ENCODE peak calls at places on chromosome 6, in eight cellular contexts. One of them, this sample, is unnamed.

GRCh38 chr6:71855406-71855805 is 30.9 kb upstream of the RIMS1 start:
- DNase-seq in fibroblast of pulmonary artery: no peak
- DNase-seq in B cell: no peak
- DNase-seq in GM20000: no peak
- DNase-seq in mesothelial cell of epicardium: no peak
- DNase-seq in tibial nerve: no peak
- DNase-seq in pancreas: no peak
- DNase-seq in testis: no peak
- DNase-seq in this sample: no peak

GRCh38 chr6:32113386-32114352 is 4.5 kb upstream of the TNXB start:
- DNase-seq in fibroblast of pulmonary artery: peak
- DNase-seq in B cell: no peak
- DNase-seq in GM20000: no peak
- DNase-seq in mesothelial cell of epicardium: no peak
- DNase-seq in tibial nerve: peak
- DNase-seq in pancreas: peak
- DNase-seq in testis: peak
- DNase-seq in this sample: no peak

GRCh38 chr6:110332281-110332680 is 25.9 kb downstream of the METTL24 start:
- DNase-seq in fibroblast of pulmonary artery: no peak
- DNase-seq in B cell: no peak
- DNase-seq in GM20000: no peak
- DNase-seq in mesothelial cell of epicardium: no peak
- DNase-seq in tibial nerve: no peak
- DNase-seq in pancreas: no peak
- DNase-seq in testis: no peak
- DNase-seq in this sample: no peak

GRCh38 chr6:21087188-21087587 is 506.4 kb upstream of the SOX4 start:
- DNase-seq in fibroblast of pulmonary artery: no peak
- DNase-seq in B cell: no peak
- DNase-seq in GM20000: no peak
- DNase-seq in mesothelial cell of epicardium: no peak
- DNase-seq in tibial nerve: no peak
- DNase-seq in pancreas: no peak
- DNase-seq in testis: no peak
- DNase-seq in this sample: no peak

GRCh38 chr6:169498887-169499513 is 202.8 kb downstream of the WDR27 start:
- DNase-seq in fibroblast of pulmonary artery: no peak
- DNase-seq in B cell: no peak
- DNase-seq in GM20000: no peak
- DNase-seq in mesothelial cell of epicardium: no peak
- DNase-seq in tibial nerve: no peak
- DNase-seq in pancreas: no peak
- DNase-seq in testis: no peak
- DNase-seq in this sample: no peak

GRCh38 chr6:3310710-3311109 is 52.0 kb downstream of the PSMG4 start:
- DNase-seq in fibroblast of pulmonary artery: no peak
- DNase-seq in B cell: no peak
- DNase-seq in GM20000: no peak
- DNase-seq in mesothelial cell of epicardium: no peak
- DNase-seq in tibial nerve: no peak
- DNase-seq in pancreas: no peak
- DNase-seq in testis: no peak
- DNase-seq in this sample: no peak

GRCh38 chr6:63789699-63790098 is 154.1 kb downstream of the PHF3 start:
- DNase-seq in fibroblast of pulmonary artery: no peak
- DNase-seq in B cell: no peak
- DNase-seq in GM20000: no peak
- DNase-seq in mesothelial cell of epicardium: no peak
- DNase-seq in tibial nerve: no peak
- DNase-seq in pancreas: no peak
- DNase-seq in testis: no peak
- DNase-seq in this sample: no peak

GRCh38 chr6:118843685-118844390 is 50.1 kb upstream of the ASF1A start:
- DNase-seq in fibroblast of pulmonary artery: peak
- DNase-seq in B cell: no peak
- DNase-seq in GM20000: peak
- DNase-seq in mesothelial cell of epicardium: no peak
- DNase-seq in tibial nerve: no peak
- DNase-seq in pancreas: no peak
- DNase-seq in testis: no peak
- DNase-seq in this sample: peak

GRCh38 chr6:1965596-1966224 is 279.7 kb downstream of the GMDS start:
- DNase-seq in fibroblast of pulmonary artery: no peak
- DNase-seq in B cell: no peak
- DNase-seq in GM20000: no peak
- DNase-seq in mesothelial cell of epicardium: no peak
- DNase-seq in tibial nerve: no peak
- DNase-seq in pancreas: no peak
- DNase-seq in testis: no peak
- DNase-seq in this sample: no peak
- TF ChIP-seq CTCF in fibroblast of pulmonary artery: no peak
- TF ChIP-seq CTCF in B cell: no peak
- TF ChIP-seq CTCF in GM20000: no peak
- TF ChIP-seq CTCF in mesothelial cell of epicardium: no peak
- TF ChIP-seq CTCF in tibial nerve: no peak
- TF ChIP-seq CTCF in pancreas: no peak
- TF ChIP-seq CTCF in testis: no peak
- TF ChIP-seq CTCF in this sample: no peak

GRCh38 chr6:105790635-105791034 is 295.5 kb upstream of the PRDM1 start:
- DNase-seq in fibroblast of pulmonary artery: no peak
- DNase-seq in B cell: no peak
- DNase-seq in GM20000: no peak
- DNase-seq in mesothelial cell of epicardium: no peak
- DNase-seq in tibial nerve: no peak
- DNase-seq in pancreas: no peak
- DNase-seq in testis: no peak
- DNase-seq in this sample: no peak

GRCh38 chr6:105794263-105794662 is 291.9 kb upstream of the PRDM1 start:
- DNase-seq in fibroblast of pulmonary artery: no peak
- DNase-seq in B cell: no peak
- DNase-seq in GM20000: no peak
- DNase-seq in mesothelial cell of epicardium: no peak
- DNase-seq in tibial nerve: peak
- DNase-seq in pancreas: peak
- DNase-seq in testis: peak
- DNase-seq in this sample: no peak

GRCh38 chr6:105791569-105792318 is 294.4 kb upstream of the PRDM1 start:
- DNase-seq in fibroblast of pulmonary artery: no peak
- DNase-seq in B cell: no peak
- DNase-seq in GM20000: no peak
- DNase-seq in mesothelial cell of epicardium: no peak
- DNase-seq in tibial nerve: no peak
- DNase-seq in pancreas: no peak
- DNase-seq in testis: no peak
- DNase-seq in this sample: no peak

GRCh38 chr6:105794870-105795269 is 291.3 kb upstream of the PRDM1 start:
- DNase-seq in fibroblast of pulmonary artery: no peak
- DNase-seq in B cell: no peak
- DNase-seq in GM20000: no peak
- DNase-seq in mesothelial cell of epicardium: no peak
- DNase-seq in tibial nerve: no peak
- DNase-seq in pancreas: no peak
- DNase-seq in testis: no peak
- DNase-seq in this sample: no peak

DNA sequence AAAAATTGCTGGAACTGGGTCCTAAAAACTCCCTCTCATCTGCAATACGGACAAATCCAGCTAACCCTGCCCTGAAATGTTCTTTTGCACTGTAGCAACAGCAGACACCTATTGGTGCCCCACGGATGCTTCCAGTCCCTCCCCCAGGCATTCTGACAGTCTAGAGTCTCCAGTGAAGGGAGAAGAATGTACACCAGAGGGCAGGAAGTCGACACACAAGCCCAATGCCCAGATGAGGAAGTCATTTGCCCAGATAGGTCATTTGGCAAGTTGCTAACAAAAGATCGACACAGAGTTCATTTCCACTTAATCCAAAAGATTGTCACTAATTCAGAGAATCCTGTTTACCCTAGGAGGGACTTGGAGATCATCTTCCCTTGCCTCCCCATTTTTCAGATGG is 293.0 kb upstream of the PRDM1 start:
- DNase-seq in fibroblast of pulmonary artery: no peak
- DNase-seq in B cell: peak
- DNase-seq in GM20000: no peak
- DNase-seq in mesothelial cell of epicardium: no peak
- DNase-seq in tibial nerve: no peak
- DNase-seq in pancreas: no peak
- DNase-seq in testis: no peak
- DNase-seq in this sample: no peak
- TF ChIP-seq CTCF in fibroblast of pulmonary artery: no peak
- TF ChIP-seq CTCF in B cell: peak
- TF ChIP-seq CTCF in GM20000: no peak
- TF ChIP-seq CTCF in mesothelial cell of epicardium: no peak
- TF ChIP-seq CTCF in tibial nerve: no peak
- TF ChIP-seq CTCF in pancreas: no peak
- TF ChIP-seq CTCF in testis: no peak
- TF ChIP-seq CTCF in this sample: no peak

GRCh38 chr6:37122861-37123260 is 47.1 kb upstream of the PIM1 start:
- DNase-seq in fibroblast of pulmonary artery: no peak
- DNase-seq in B cell: no peak
- DNase-seq in GM20000: no peak
- DNase-seq in mesothelial cell of epicardium: no peak
- DNase-seq in tibial nerve: no peak
- DNase-seq in pancreas: no peak
- DNase-seq in testis: no peak
- DNase-seq in this sample: no peak

GRCh38 chr6:37125779-37126553 is 44.0 kb upstream of the PIM1 start:
- DNase-seq in fibroblast of pulmonary artery: no peak
- DNase-seq in B cell: no peak
- DNase-seq in GM20000: no peak
- DNase-seq in mesothelial cell of epicardium: peak
- DNase-seq in tibial nerve: no peak
- DNase-seq in pancreas: no peak
- DNase-seq in testis: no peak
- DNase-seq in this sample: no peak

GRCh38 chr6:37126961-37127360 is 43.0 kb upstream of the PIM1 start:
- DNase-seq in fibroblast of pulmonary artery: no peak
- DNase-seq in B cell: no peak
- DNase-seq in GM20000: no peak
- DNase-seq in mesothelial cell of epicardium: no peak
- DNase-seq in tibial nerve: no peak
- DNase-seq in pancreas: no peak
- DNase-seq in testis: no peak
- DNase-seq in this sample: no peak

GRCh38 chr6:37126554-37126906 is 43.4 kb upstream of the PIM1 start:
- DNase-seq in fibroblast of pulmonary artery: no peak
- DNase-seq in B cell: no peak
- DNase-seq in GM20000: no peak
- DNase-seq in mesothelial cell of epicardium: no peak
- DNase-seq in tibial nerve: no peak
- DNase-seq in pancreas: no peak
- DNase-seq in testis: no peak
- DNase-seq in this sample: no peak

GRCh38 chr6:37123957-37124729 is 45.8 kb upstream of the PIM1 start:
- DNase-seq in fibroblast of pulmonary artery: no peak
- DNase-seq in B cell: no peak
- DNase-seq in GM20000: no peak
- DNase-seq in mesothelial cell of epicardium: no peak
- DNase-seq in tibial nerve: no peak
- DNase-seq in pancreas: no peak
- DNase-seq in testis: no peak
- DNase-seq in this sample: no peak
- TF ChIP-seq CTCF in fibroblast of pulmonary artery: no peak
- TF ChIP-seq CTCF in B cell: no peak
- TF ChIP-seq CTCF in GM20000: no peak
- TF ChIP-seq CTCF in mesothelial cell of epicardium: no peak
- TF ChIP-seq CTCF in tibial nerve: no peak
- TF ChIP-seq CTCF in pancreas: no peak
- TF ChIP-seq CTCF in testis: no peak
- TF ChIP-seq CTCF in this sample: no peak

DNA sequence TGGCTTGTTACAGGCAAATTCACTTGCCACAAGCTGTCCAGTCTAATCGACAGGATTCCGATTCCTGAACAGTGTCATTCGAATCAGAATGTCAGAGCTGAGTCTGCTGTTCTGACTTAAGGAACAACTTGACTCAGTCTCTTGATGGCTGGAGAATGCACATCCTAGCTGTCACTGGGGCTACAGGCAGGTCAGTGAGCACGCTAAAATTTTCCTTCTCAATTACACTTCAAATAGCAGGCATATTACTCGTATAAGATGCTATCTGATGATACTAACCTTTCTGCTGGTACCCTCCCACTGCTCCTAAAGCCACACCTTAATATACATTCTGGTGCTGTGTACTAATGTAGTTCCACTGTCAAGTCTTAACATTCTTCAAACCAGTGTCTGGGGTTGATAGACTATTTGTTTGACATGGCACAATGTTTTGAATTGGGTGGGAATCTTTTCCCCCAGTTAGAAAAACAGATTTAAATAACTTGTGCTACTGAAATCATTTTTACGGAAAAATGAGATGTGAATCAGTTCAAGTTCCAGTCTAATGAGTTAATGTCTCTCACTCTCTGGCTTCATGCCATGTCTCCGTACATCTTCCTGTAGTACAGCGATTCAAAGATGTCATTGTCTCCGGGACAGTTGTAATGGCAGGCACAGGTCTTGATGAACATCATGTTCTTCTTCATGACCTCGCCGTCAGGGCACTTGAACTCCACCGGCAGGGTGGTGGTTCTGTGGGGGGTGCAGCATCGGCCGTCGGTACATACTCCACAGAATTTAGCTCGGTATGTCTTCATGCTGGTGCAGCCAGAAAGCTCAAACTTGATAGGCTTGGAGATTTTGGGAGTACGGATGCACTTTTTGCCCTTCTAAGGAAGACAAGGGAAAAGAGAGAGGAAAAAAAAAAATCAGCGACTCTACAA is 2.2 kb downstream of the CCN2 start:
- DNase-seq in fibroblast of pulmonary artery: peak
- DNase-seq in B cell: no peak
- DNase-seq in GM20000: no peak
- DNase-seq in mesothelial cell of epicardium: no peak
- DNase-seq in tibial nerve: no peak
- DNase-seq in pancreas: no peak
- DNase-seq in testis: no peak
- DNase-seq in this sample: no peak
- TF ChIP-seq CTCF in fibroblast of pulmonary artery: no peak
- TF ChIP-seq CTCF in B cell: no peak
- TF ChIP-seq CTCF in GM20000: no peak
- TF ChIP-seq CTCF in mesothelial cell of epicardium: no peak
- TF ChIP-seq CTCF in tibial nerve: no peak
- TF ChIP-seq CTCF in pancreas: no peak
- TF ChIP-seq CTCF in testis: no peak
- TF ChIP-seq CTCF in this sample: no peak